ENCODE peak calls at places on chromosomes 7 and 10, in five cellular contexts. H is transverse colon, N is A549, X is H54, E is uterus. V is an unnamed sample.

GRCh38 chr7:19101911-19102310 is 15.5 kb downstream of the TWIST1 start:
- DNase-seq in H (no peak), X (no peak), E (no peak), N (no peak), V (no peak)

GRCh38 chr10:64846706-64847105 is 1325.5 kb downstream of the REEP3 start:
- DNase-seq in N (no peak), X (no peak), H (no peak), E (no peak), V (no peak)

GRCh38 chr7:66664590-66665293 is 36.1 kb downstream of the KCTD7 start:
- DNase-seq in N (no peak), H (no peak), E (no peak), X (no peak), V (no peak)

GRCh38 chr7:76423666-76424412 is 911 bp upstream of the ZP3 start:
- DNase-seq in H (no peak), N (no peak), X (no peak), E (no peak), V (no peak)

GRCh38 chr7:22949944-22950343 is 64.0 kb downstream of the HYCC1 start:
- DNase-seq in H (no peak), X (no peak), E (no peak), N (no peak), V (no peak)

GRCh38 chr10:99908512-99908911 is 101.2 kb downstream of the DNMBP start:
- DNase-seq in H (no peak), E (no peak), N (no peak), X (no peak), V (no peak)

GRCh38 chr10:23191764-23192395 is at the start of gene PTF1A:
- DNase-seq in N (no peak), H (no peak), E (no peak), X (no peak), V (no peak)

GRCh38 chr10:86401588-86402282 is 35.1 kb upstream of the GRID1 start:
- DNase-seq in N (peak), H (peak), X (no peak), E (peak), V (no peak)

GRCh38 chr7:2843711-2844152 is 376 bp downstream of the GNA12 start:
- DNase-seq in E (peak), H (peak), N (no peak), X (peak), V (no peak)

GRCh38 chr10:77318739-77319138 is 318.9 kb downstream of the KCNMA1 start:
- DNase-seq in N (no peak), H (no peak), X (no peak), E (no peak), V (no peak)

GRCh38 chr10:77637474-77637985 is at the start of gene KCNMA1:
- DNase-seq in X (peak), N (peak), E (peak), H (peak), V (peak)

GRCh38 chr7:47520408-47520807 is 61.5 kb downstream of the TNS3 start:
- DNase-seq in X (no peak), N (no peak), H (peak), E (peak), V (peak)

GRCh38 chr7:100899432-100899831 is 3.7 kb upstream of the ACHE start:
- DNase-seq in E (no peak), N (no peak), X (no peak), H (no peak), V (no peak)

GRCh38 chr10:68001000-68001399 is 74.1 kb downstream of the HERC4 start:
- DNase-seq in H (no peak), N (no peak), E (no peak), X (no peak), V (no peak)

GRCh38 chr10:111344804-111345203 is 268.0 kb downstream of the ADRA2A start:
- DNase-seq in H (no peak), N (no peak), E (no peak), X (no peak), V (no peak)

GRCh38 chr10:103480521-103480920 is 1.5 kb upstream of the CALHM3 start:
- DNase-seq in X (peak), E (no peak), N (no peak), H (no peak), V (no peak)

GRCh38 chr10:80529604-80530003 is 8.1 kb upstream of the SH2D4B start:
- DNase-seq in H (no peak), N (no peak), E (no peak), X (no peak), V (no peak)

GRCh38 chr10:103812431-103812830 is 42.9 kb downstream of the SH3PXD2A start:
- DNase-seq in E (no peak), H (peak), N (no peak), X (no peak), V (no peak)

GRCh38 chr7:91265693-91266066 is 1.4 kb downstream of the FZD1 start:
- DNase-seq in N (no peak), H (peak), E (no peak), X (no peak), V (no peak)

GRCh38 chr10:77398986-77399755 is 238.4 kb downstream of the KCNMA1 start:
- DNase-seq in H (no peak), E (no peak), X (no peak), N (no peak), V (no peak)

GRCh38 chr7:105990726-105991465 is 27.8 kb downstream of the CDHR3 start:
- DNase-seq in N (no peak), E (peak), H (no peak), X (no peak), V (no peak)

GRCh38 chr10:44853148-44853734 is 57.9 kb upstream of the TMEM72 start:
- DNase-seq in H (no peak), N (no peak), X (no peak), E (no peak), V (no peak)

DNA sequence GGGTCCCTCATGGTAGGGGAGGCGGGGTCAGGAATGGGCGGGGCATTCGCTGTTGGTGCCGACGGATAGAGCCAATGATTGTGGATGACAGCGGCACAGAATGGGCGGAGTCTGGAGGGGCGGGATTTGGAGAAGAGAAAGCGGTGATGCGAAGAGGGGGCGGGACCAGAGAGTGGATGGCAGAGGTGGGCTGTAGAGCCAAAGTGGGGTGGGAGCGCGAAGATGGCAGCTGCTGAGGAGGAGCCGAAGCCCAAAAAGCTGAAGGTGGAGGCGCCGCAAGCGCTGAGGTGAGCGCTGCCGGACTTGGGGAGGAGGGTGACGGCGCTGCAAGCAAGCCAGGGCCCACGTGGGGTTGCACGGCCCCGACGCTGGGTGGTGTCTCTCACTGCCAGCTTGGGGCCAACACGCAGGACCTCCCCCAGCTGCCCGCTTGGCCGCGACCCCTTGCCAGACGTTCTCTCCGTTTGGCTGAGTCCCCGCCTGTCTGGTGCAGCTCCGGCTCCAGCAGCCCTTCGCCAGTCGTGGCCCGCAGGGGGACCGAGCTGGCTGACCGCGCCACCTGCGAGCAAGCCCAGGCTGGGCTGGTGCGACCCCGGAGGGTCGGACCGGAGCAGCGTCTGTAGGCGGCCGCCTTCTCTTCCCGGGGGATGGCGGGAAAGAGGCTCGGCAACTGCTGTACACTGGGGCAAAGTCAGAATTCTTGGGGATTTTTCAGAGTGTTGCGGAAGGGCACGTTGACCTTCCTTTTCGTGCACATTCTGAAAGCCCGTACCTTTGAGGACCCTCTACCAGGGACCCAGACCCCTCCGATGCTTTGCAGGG is at the start of gene ADK:
- DNase-seq in X (peak), H (peak), N (peak), E (peak), V (peak)
- TF ChIP-seq POLR2A in X (peak), H (peak), N (peak), E (peak), V (peak)

GRCh38 chr10:43396061-43396927 is 12.7 kb downstream of the HNRNPF start:
- DNase-seq in E (peak), X (peak), N (peak), H (peak), V (peak)
- TF ChIP-seq POLR2A in E (no peak), X (peak), N (peak), H (peak), V (no peak)

GRCh38 chr7:158821173-158822021 is 7.9 kb downstream of the ESYT2 start:
- DNase-seq in E (no peak), X (no peak), H (no peak), N (peak), V (no peak)

GRCh38 chr7:158820656-158821055 is 8.7 kb downstream of the ESYT2 start:
- DNase-seq in E (no peak), H (no peak), N (no peak), X (no peak), V (no peak)

GRCh38 chr7:158827411-158828342 is 1.6 kb downstream of the ESYT2 start:
- DNase-seq in H (no peak), E (no peak), N (peak), X (no peak), V (no peak)

GRCh38 chr7:158825628-158826289 is 3.5 kb downstream of the ESYT2 start:
- DNase-seq in N (no peak), X (no peak), H (no peak), E (no peak), V (no peak)

DNA sequence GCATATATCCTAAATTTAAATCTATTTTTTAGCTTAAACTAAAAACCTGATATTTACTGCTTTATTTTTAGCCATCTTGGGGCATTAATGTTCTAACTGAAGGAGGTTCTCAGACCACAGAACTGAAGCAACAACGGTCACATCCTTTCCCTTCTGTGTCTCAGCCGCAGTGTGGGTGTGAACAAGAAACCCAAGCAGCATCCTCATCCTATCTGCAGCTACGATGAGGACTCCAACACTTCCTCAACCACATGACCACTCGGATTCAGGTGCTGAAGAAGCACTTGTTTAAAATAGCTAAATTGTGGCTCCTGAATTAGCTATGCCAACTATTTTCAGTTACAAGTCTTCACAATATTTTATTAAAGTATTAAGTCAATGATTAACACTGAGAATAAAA is 5.3 kb downstream of the ESYT2 start:
- DNase-seq in X (no peak), H (peak), E (no peak), N (no peak), V (no peak)
- TF ChIP-seq POLR2A in X (no peak), H (no peak), E (no peak), N (no peak), V (no peak)

GRCh38 chr10:31318854-31319601 is at the start of gene ZEB1:
- DNase-seq in X (peak), N (peak), E (peak), H (peak), V (peak)
- TF ChIP-seq POLR2A in X (peak), N (peak), E (peak), H (peak), V (peak)

GRCh38 chr7:149459540-149460433 is 1.1 kb downstream of the ZNF777 start:
- DNase-seq in H (no peak), X (no peak), N (peak), E (no peak), V (no peak)
- TF ChIP-seq POLR2A in H (no peak), X (no peak), N (no peak), E (no peak), V (no peak)

DNA sequence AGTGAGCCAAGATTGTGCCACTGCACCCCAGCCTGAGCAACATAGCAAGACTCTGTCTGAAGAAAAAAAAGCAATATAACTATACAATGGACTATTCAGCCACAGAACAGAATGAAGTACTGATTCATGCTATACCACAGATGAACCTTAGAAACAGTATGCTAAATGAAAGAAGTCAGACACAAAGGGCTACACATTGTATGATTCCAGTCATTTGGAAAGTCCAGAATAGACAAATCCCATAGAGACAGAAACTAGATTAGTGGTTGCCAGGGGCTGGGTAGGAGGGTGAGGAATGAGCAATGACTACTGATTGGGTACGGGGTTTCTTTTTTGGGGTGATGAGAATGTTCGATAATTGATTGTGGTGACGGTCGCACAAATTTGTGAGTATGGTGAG is 9.6 kb upstream of the CFAP70 start:
- DNase-seq in N (no peak), E (no peak), H (no peak), X (no peak), V (no peak)
- TF ChIP-seq POLR2A in N (no peak), E (no peak), H (no peak), X (no peak), V (no peak)

V was measured in gastrocnemius medialis.